ENCODE peak calls at places on chromosomes 12 and 14, in eight cellular contexts. Z is pancreas, N is fibroblast of the aortic adventitia, E is astrocyte, L is B cell, R is neural progenitor cell, U is A549, W is SK-N-SH. F is an unnamed sample.

GRCh38 chr14:70692210-70692609 is 50.5 kb downstream of the TTC9 start:
- DNase-seq in Z (no peak), N (no peak), E (no peak), L (no peak), R (no peak), U (no peak), W (no peak), F (no peak)

GRCh38 chr14:92540472-92541048 is 27.0 kb downstream of the RIN3 start:
- DNase-seq in Z (peak), N (peak), E (peak), L (no peak), R (no peak), U (peak), W (peak), F (no peak)

GRCh38 chr12:38776657-38777056 is 128.7 kb downstream of the CPNE8 start:
- DNase-seq in Z (no peak), N (no peak), E (no peak), L (no peak), R (no peak), U (no peak), W (no peak), F (no peak)

GRCh38 chr12:112182499-112182898 is 57.1 kb downstream of the TRAFD1 start:
- DNase-seq in Z (no peak), N (no peak), E (no peak), L (no peak), R (no peak), U (no peak), W (no peak), F (peak)

GRCh38 chr12:72241552-72241951 is 30.6 kb upstream of the TRHDE start:
- DNase-seq in Z (no peak), N (no peak), E (no peak), L (no peak), R (no peak), U (no peak), W (no peak), F (no peak)

GRCh38 chr12:21559855-21560569 is 33.9 kb downstream of the SPX start:
- DNase-seq in Z (peak), N (peak), E (peak), L (no peak), R (no peak), U (peak), W (no peak), F (no peak)

GRCh38 chr12:45731376-45731775 is 1.9 kb downstream of the ARID2 start:
- DNase-seq in Z (no peak), N (no peak), E (no peak), L (no peak), R (peak), U (no peak), W (no peak), F (no peak)

GRCh38 chr14:93056166-93056839 is 59.4 kb downstream of the ITPK1 start:
- DNase-seq in Z (no peak), N (no peak), E (no peak), L (no peak), R (peak), U (no peak), W (no peak), F (no peak)

GRCh38 chr12:127381043-127381668 is 885.8 kb upstream of the TMEM132C start:
- DNase-seq in Z (peak), N (peak), E (peak), L (no peak), R (peak), U (peak), W (peak), F (peak)

GRCh38 chr12:10247659-10248058 is 35.0 kb downstream of the GABARAPL1 start:
- DNase-seq in Z (no peak), N (no peak), E (no peak), L (no peak), R (no peak), U (no peak), W (no peak), F (no peak)

GRCh38 chr14:103905861-103906456 is 22.3 kb upstream of the TDRD9 start:
- DNase-seq in Z (no peak), N (no peak), E (no peak), L (no peak), R (peak), U (no peak), W (peak), F (no peak)

GRCh38 chr12:93039062-93039461 is 110.0 kb upstream of the EEA1 start:
- DNase-seq in Z (no peak), N (no peak), E (no peak), L (no peak), R (no peak), U (no peak), W (no peak), F (no peak)

GRCh38 chr14:97021001-97021400 is 223.8 kb downstream of the VRK1 start:
- DNase-seq in Z (no peak), N (no peak), E (no peak), L (no peak), R (no peak), U (no peak), W (no peak), F (no peak)

GRCh38 chr12:25801621-25802243 is 156.8 kb upstream of the RASSF8 start:
- DNase-seq in Z (no peak), N (no peak), E (no peak), L (no peak), R (no peak), U (no peak), W (no peak), F (no peak)

GRCh38 chr12:115129727-115130126 is 445.8 kb upstream of the TBX3 start:
- DNase-seq in Z (no peak), N (no peak), E (no peak), L (no peak), R (no peak), U (no peak), W (no peak), F (no peak)

GRCh38 chr14:76203086-76204001 is 51.6 kb downstream of the GPATCH2L start:
- DNase-seq in Z (no peak), N (peak), E (peak), L (no peak), R (no peak), U (peak), W (no peak), F (peak)

GRCh38 chr12:77113971-77114370 is 48.6 kb upstream of the E2F7 start:
- DNase-seq in Z (no peak), N (no peak), E (peak), L (no peak), R (no peak), U (no peak), W (no peak), F (no peak)

GRCh38 chr12:51915003-51915625 is 7.8 kb downstream of the ACVRL1 start:
- DNase-seq in Z (no peak), N (no peak), E (no peak), L (no peak), R (no peak), U (no peak), W (peak), F (no peak)

GRCh38 chr12:67355428-67356385 is 86.5 kb downstream of the CAND1 start:
- DNase-seq in Z (no peak), N (peak), E (peak), L (no peak), R (peak), U (no peak), W (peak), F (peak)

GRCh38 chr14:102924632-102925588 is 2.4 kb downstream of the AMN start:
- DNase-seq in Z (no peak), N (peak), E (no peak), L (no peak), R (no peak), U (no peak), W (no peak), F (no peak)

GRCh38 chr14:20624495-20625070 is 16.9 kb downstream of the OR6S1 start:
- DNase-seq in Z (no peak), N (peak), E (peak), L (no peak), R (peak), U (peak), W (no peak), F (peak)

GRCh38 chr14:33026850-33027420 is 88.3 kb downstream of the NPAS3 start:
- DNase-seq in Z (no peak), N (peak), E (peak), L (no peak), R (no peak), U (no peak), W (no peak), F (no peak)

GRCh38 chr12:11584213-11584855 is 65.1 kb upstream of the ETV6 start:
- DNase-seq in Z (no peak), N (no peak), E (no peak), L (no peak), R (no peak), U (no peak), W (no peak), F (no peak)

GRCh38 chr14:51564986-51565604 is 86.6 kb upstream of the FRMD6 start:
- DNase-seq in Z (no peak), N (no peak), E (no peak), L (no peak), R (peak), U (no peak), W (no peak), F (no peak)

GRCh38 chr12:104790296-104791125 is 167.6 kb downstream of the SLC41A2 start:
- DNase-seq in Z (no peak), N (no peak), E (no peak), L (peak), R (peak), U (peak), W (peak), F (peak)

GRCh38 chr12:26891704-26892103 is 46.1 kb downstream of the INTS13 start:
- DNase-seq in Z (no peak), N (no peak), E (no peak), L (no peak), R (no peak), U (no peak), W (no peak), F (no peak)

GRCh38 chr14:26598081-26598671 is 343 bp upstream of the NOVA1 start:
- DNase-seq in Z (peak), N (peak), E (peak), L (no peak), R (peak), U (peak), W (peak), F (peak)

GRCh38 chr12:41967668-41968649 is 176.7 kb downstream of the GXYLT1 start:
- DNase-seq in Z (no peak), N (no peak), E (peak), L (no peak), R (peak), U (no peak), W (peak), F (no peak)

GRCh38 chr12:116784238-116784612 is 46.1 kb downstream of the RNFT2 start:
- DNase-seq in Z (no peak), N (no peak), E (no peak), L (no peak), R (no peak), U (peak), W (peak), F (no peak)

GRCh38 chr12:95224202-95225170 is 6.9 kb downstream of the VEZT start:
- DNase-seq in Z (no peak), N (peak), E (peak), L (no peak), R (no peak), U (no peak), W (no peak), F (no peak)

GRCh38 chr12:51823875-51824565 is 24.5 kb downstream of the FIGNL2 start:
- DNase-seq in Z (peak), N (peak), E (peak), L (no peak), R (peak), U (peak), W (peak), F (no peak)

GRCh38 chr14:96253140-96253539 is 2.9 kb upstream of the BDKRB1 start:
- DNase-seq in Z (no peak), N (peak), E (peak), L (no peak), R (no peak), U (peak), W (no peak), F (no peak)

GRCh38 chr14:41362134-41362533 is 244.5 kb upstream of the LRFN5 start:
- DNase-seq in Z (no peak), N (no peak), E (no peak), L (no peak), R (no peak), U (no peak), W (no peak), F (no peak)

DNA sequence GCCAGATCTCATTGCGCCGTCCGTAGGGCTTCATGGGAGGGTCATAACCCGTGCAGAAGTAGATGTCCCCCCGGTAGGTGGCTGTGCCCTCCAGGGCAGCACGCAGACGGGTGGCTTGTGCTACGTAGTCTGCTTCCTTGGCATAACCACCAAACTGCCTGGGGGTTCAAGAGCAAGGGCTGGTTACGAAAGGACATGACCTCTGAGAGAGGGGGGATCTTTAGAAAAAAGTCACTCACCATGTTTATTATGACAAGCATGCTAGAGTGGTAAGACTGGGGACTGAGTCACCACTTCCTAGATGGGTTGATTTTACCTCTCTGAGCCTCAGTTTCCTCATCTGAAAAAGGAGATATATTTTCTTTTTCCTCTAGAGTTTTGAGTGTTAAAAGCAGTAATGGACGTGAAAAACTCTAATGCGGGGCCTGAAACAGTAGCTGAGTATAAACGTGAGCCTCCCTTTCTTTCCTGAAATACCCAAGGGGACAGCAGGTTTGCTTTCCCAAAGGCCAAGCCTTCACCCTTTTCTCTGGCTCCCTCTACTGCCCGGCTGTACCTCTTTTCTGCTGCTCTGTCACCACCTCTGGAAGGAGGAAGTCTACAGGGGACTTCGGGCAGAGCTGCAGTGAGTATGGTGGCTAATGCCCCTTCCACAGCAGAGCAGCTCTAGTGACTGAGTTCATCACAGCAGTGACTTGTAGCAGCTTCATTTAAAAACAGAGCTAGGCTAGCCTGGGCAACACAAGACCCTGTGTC is 23.5 kb upstream of the GPRC5D start:
- DNase-seq in Z (no peak), N (peak), E (no peak), L (no peak), R (peak), U (peak), W (peak), F (peak)
- TF ChIP-seq CTCF in Z (no peak), N (peak), E (peak), L (no peak), R (peak), U (peak), W (peak), F (peak)

GRCh38 chr14:78631551-78631950 is 461.4 kb downstream of the NRXN3 start:
- DNase-seq in Z (no peak), N (no peak), E (no peak), L (no peak), R (no peak), U (no peak), W (no peak), F (no peak)
- TF ChIP-seq CTCF in Z (no peak), N (no peak), E (no peak), L (no peak), R (no peak), U (no peak), W (no peak), F (no peak)

GRCh38 chr14:21894003-21894897 is 220.6 kb upstream of the OR4E1 start:
- DNase-seq in Z (no peak), N (no peak), E (no peak), L (no peak), R (peak), U (no peak), W (no peak), F (no peak)
- TF ChIP-seq CTCF in Z (no peak), N (no peak), E (no peak), L (peak), R (peak), U (no peak), W (peak), F (peak)

DNA sequence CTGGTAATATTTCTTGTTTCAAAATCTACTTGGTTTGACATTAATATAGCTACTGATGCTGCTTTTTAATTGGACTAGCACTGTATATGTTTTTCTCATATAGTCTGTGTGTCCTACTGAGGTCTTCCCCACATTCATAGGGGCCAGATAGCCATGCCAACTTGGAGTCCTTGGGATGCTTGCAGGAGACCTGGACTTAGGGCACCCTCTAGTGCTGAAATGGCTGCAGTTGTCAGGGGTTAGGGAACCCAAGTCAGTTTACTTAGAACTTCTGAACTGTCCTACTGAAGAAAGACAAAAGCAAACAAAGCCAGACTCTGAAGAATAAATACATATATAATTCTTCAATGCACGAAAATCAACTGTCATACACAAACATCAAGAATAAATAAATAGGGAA is 279.9 kb upstream of the SYT1 start:
- DNase-seq in Z (no peak), N (peak), E (no peak), L (no peak), R (peak), U (no peak), W (no peak), F (no peak)
- TF ChIP-seq CTCF in Z (no peak), N (peak), E (no peak), L (no peak), R (peak), U (no peak), W (peak), F (no peak)

GRCh38 chr12:69566603-69567002 is 18.7 kb upstream of the CCT2 start:
- DNase-seq in Z (no peak), N (no peak), E (no peak), L (no peak), R (no peak), U (no peak), W (no peak), F (no peak)
- TF ChIP-seq CTCF in Z (no peak), N (no peak), E (no peak), L (no peak), R (peak), U (no peak), W (peak), F (no peak)

GRCh38 chr12:65122661-65123060 is 1.6 kb upstream of the WIF1 start:
- DNase-seq in Z (no peak), N (no peak), E (no peak), L (no peak), R (peak), U (no peak), W (no peak), F (no peak)

GRCh38 chr12:65123435-65124063 is 2.4 kb upstream of the WIF1 start:
- DNase-seq in Z (no peak), N (peak), E (no peak), L (no peak), R (peak), U (no peak), W (peak), F (peak)

GRCh38 chr12:65121956-65122469 is 908 bp upstream of the WIF1 start:
- DNase-seq in Z (no peak), N (no peak), E (no peak), L (no peak), R (peak), U (no peak), W (no peak), F (no peak)

GRCh38 chr12:65119063-65119462 is 2.0 kb downstream of the WIF1 start:
- DNase-seq in Z (no peak), N (no peak), E (no peak), L (no peak), R (no peak), U (no peak), W (no peak), F (no peak)

GRCh38 chr12:65121049-65121955 is at the start of gene WIF1:
- DNase-seq in Z (peak), N (no peak), E (no peak), L (no peak), R (peak), U (no peak), W (peak), F (peak)
- TF ChIP-seq CTCF in Z (no peak), N (no peak), E (peak), L (peak), R (peak), U (peak), W (peak), F (peak)

GRCh38 chr12:6468283-6468575 is 2.2 kb downstream of the VAMP1 start:
- DNase-seq in Z (no peak), N (peak), E (no peak), L (no peak), R (no peak), U (no peak), W (no peak), F (no peak)

GRCh38 chr12:6470375-6471163 is at the start of gene VAMP1:
- DNase-seq in Z (peak), N (peak), E (peak), L (peak), R (peak), U (peak), W (peak), F (peak)

GRCh38 chr12:6471992-6472366 is 1.5 kb upstream of the VAMP1 start:
- DNase-seq in Z (no peak), N (peak), E (no peak), L (no peak), R (no peak), U (peak), W (no peak), F (no peak)

GRCh38 chr12:6469092-6469491 is 1.4 kb downstream of the VAMP1 start:
- DNase-seq in Z (no peak), N (no peak), E (no peak), L (no peak), R (no peak), U (no peak), W (no peak), F (no peak)

GRCh38 chr12:6469609-6470374 is 685 bp downstream of the VAMP1 start:
- DNase-seq in Z (no peak), N (no peak), E (no peak), L (no peak), R (peak), U (no peak), W (no peak), F (no peak)
- TF ChIP-seq CTCF in Z (no peak), N (no peak), E (no peak), L (no peak), R (no peak), U (no peak), W (no peak), F (no peak)

GRCh38 chr14:91413547-91414474 is 3.8 kb downstream of the CCDC88C start:
- DNase-seq in Z (peak), N (no peak), E (no peak), L (no peak), R (no peak), U (no peak), W (no peak), F (no peak)
- TF ChIP-seq CTCF in Z (no peak), N (no peak), E (no peak), L (no peak), R (no peak), U (no peak), W (no peak), F (no peak)

F was measured in GM10248.